ENCODE peak calls at places on chromosome 3, in nine cellular contexts. H, E, O, U, X, C, R, V and L are unnamed samples.

GRCh38 chr3:71517206-71517855 is 66.2 kb downstream of the FOXP1 start:
- DNase-seq in H (no peak), E (peak; percentile 7), O (no peak), U (no peak), X (no peak), C (no peak), R (no peak), V (no peak), L (no peak)

GRCh38 chr3:41239587-41239986 is 40.3 kb downstream of the CTNNB1 start:
- DNase-seq in H (no peak), E (peak; percentile 36), O (no peak), U (no peak), X (no peak), C (no peak), R (no peak), V (no peak), L (no peak)

GRCh38 chr3:112675349-112675748 is 34.4 kb upstream of the CCDC80 start:
- DNase-seq in H (no peak), E (peak; percentile 50), O (no peak), U (no peak), X (no peak), C (no peak), R (no peak), V (peak; percentile 31), L (no peak)

GRCh38 chr3:152403632-152404066 is 134.9 kb downstream of the MBNL1 start:
- DNase-seq in H (no peak), E (no peak), O (peak; percentile 9), U (no peak), X (peak; percentile 73), C (no peak), R (no peak), V (no peak), L (peak; percentile 61)

GRCh38 chr3:89234620-89235019 is 127.2 kb downstream of the EPHA3 start:
- DNase-seq in H (no peak), E (no peak), O (no peak), U (no peak), X (no peak), C (no peak), R (no peak), V (no peak), L (no peak)

GRCh38 chr3:46713048-46713897 is 4.4 kb downstream of the PRSS50 start:
- DNase-seq in H (no peak), E (no peak), O (no peak), U (no peak), X (no peak), C (no peak), R (no peak), V (no peak), L (peak; percentile 2)

GRCh38 chr3:109224333-109224732 is 87.8 kb downstream of the C3orf85 start:
- DNase-seq in H (no peak), E (no peak), O (peak; percentile 52), U (no peak), X (no peak), C (no peak), R (peak; percentile 77), V (no peak), L (no peak)

GRCh38 chr3:20622304-20622703 is 436.3 kb upstream of the SGO1 start:
- DNase-seq in H (peak; percentile 63), E (peak; percentile 95), O (no peak), U (no peak), X (no peak), C (no peak), R (no peak), V (no peak), L (no peak)

GRCh38 chr3:31137718-31138465 is 243.4 kb upstream of the GADL1 start:
- DNase-seq in H (no peak), E (peak; percentile 13), O (no peak), U (no peak), X (no peak), C (no peak), R (no peak), V (no peak), L (no peak)

GRCh38 chr3:172685331-172686214 is 25.3 kb downstream of the NCEH1 start:
- DNase-seq in H (peak; percentile 51), E (peak; percentile 47), O (no peak), U (no peak), X (no peak), C (no peak), R (no peak), V (no peak), L (no peak)

GRCh38 chr3:42790714-42791229 is 13.5 kb downstream of the HIGD1A start:
- DNase-seq in H (no peak), E (no peak), O (no peak), U (no peak), X (no peak), C (no peak), R (no peak), V (no peak), L (no peak)

GRCh38 chr3:195094211-195094921 is 176.6 kb downstream of the XXYLT1 start:
- DNase-seq in H (no peak), E (no peak), O (no peak), U (no peak), X (peak; percentile 8), C (no peak), R (no peak), V (no peak), L (no peak)

GRCh38 chr3:86990734-86991481 is at the start of gene VGLL3:
- DNase-seq in H (peak; percentile 95), E (peak; percentile 93), O (peak; percentile 88), U (peak; percentile 64), X (peak; percentile 77), C (peak; percentile 85), R (peak; percentile 88), V (peak; percentile 80), L (peak; percentile 79)

GRCh38 chr3:45313743-45314403 is 74.5 kb upstream of the LARS2 start:
- DNase-seq in H (no peak), E (no peak), O (no peak), U (no peak), X (no peak), C (no peak), R (no peak), V (no peak), L (no peak)

GRCh38 chr3:37554364-37554763 is 307.3 kb upstream of the CTDSPL start:
- DNase-seq in H (no peak), E (no peak), O (no peak), U (no peak), X (no peak), C (no peak), R (peak; percentile 81), V (no peak), L (no peak)

GRCh38 chr3:158794936-158795518 is 6.8 kb upstream of the MFSD1 start:
- DNase-seq in H (peak; percentile 41), E (peak; percentile 67), O (peak; percentile 54), U (no peak), X (no peak), C (no peak), R (no peak), V (no peak), L (no peak)

GRCh38 chr3:150062492-150062891 is 91.8 kb upstream of the PFN2 start:
- DNase-seq in H (peak; percentile 39), E (peak; percentile 76), O (peak; percentile 28), U (no peak), X (no peak), C (no peak), R (no peak), V (no peak), L (no peak)

DNA sequence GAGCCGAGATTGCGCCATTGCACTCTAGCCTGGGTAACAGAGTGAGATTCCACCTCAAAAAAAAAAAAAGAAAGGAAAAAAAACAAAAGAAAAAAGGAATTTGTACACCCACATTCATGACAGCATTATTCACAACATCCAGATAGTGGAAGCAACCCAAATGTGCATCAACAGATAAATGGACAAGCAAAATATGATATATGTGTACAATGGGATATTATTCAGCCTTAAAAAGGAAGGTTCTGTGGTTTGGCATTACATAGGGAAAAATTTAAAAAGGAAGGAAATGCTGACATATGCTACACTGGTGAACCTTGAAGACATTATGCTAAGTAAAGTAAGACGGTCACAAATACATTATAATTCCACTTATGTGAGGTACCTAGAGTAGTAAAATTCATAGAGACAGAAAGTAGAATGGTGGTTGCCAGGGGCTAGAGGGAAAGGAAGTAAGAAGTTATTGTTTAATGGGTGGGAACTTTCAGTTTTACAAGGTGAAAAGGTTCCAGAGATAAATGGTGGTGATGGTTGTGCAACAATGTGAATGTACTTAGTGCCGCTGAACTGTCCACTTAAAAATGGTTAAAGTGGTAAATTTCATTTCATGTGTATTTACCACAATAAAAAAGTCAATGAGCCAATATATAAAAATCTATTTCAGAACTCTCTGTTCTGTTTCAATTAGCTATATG is 118.5 kb downstream of the MYLK start:
- DNase-seq in H (peak; percentile 35), E (peak; percentile 56), O (no peak), U (no peak), X (no peak), C (no peak), R (no peak), V (no peak), L (no peak)
- H3K4me3 ChIP-seq in H (no peak overlapping the region), E (no peak overlapping the region), O (no peak overlapping the region), U (no peak overlapping the region), X (no peak overlapping the region), C (no peak overlapping the region), R (no peak overlapping the region), V (no peak overlapping the region), L (no peak overlapping the region)

DNA sequence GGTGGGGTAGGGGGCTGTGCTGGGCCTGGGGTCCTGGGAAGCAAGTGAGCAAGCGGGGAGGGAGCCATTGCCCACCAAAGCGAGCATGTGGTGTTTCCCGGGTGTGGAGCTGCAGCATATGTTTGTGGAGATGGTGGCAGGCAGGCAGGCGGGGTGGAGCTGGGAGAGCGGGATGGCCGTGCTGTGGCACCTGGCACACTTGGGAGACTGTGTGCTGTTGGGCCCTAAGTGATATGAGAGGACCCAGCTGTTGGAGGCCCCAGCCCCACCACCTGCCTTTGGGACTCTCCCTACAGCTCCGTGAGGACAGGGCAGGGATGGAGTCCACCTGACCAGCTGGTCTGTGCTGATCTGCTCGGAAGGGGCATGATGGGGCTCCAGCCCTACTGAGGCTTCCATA is 13.4 kb downstream of the GLYCTK start:
- DNase-seq in H (no peak), E (no peak), O (no peak), U (no peak), X (no peak), C (peak; percentile 56), R (no peak), V (no peak), L (no peak)
- H3K27ac ChIP-seq in H (peak overlapping the region; percentile 26), E (no peak overlapping the region), O (peak overlapping the region; percentile 61), U (no peak overlapping the region), X (no peak overlapping the region), C (no peak overlapping the region), R (no peak overlapping the region), V (no peak overlapping the region), L (no peak overlapping the region)

GRCh38 chr3:160005004-160005403 is 16.4 kb downstream of the IL12A start:
- DNase-seq in H (no peak), E (no peak), O (no peak), U (no peak), X (no peak), C (no peak), R (no peak), V (no peak), L (no peak)
- H3K4me3 ChIP-seq in H (no peak overlapping the region), E (no peak overlapping the region), O (no peak overlapping the region), U (no peak overlapping the region), X (no peak overlapping the region), C (no peak overlapping the region), R (no peak overlapping the region), V (no peak overlapping the region), L (no peak overlapping the region)

GRCh38 chr3:193842832-193843446 is 249.9 kb downstream of the OPA1 start:
- DNase-seq in H (no peak), E (no peak), O (no peak), U (no peak), X (no peak), C (no peak), R (no peak), V (no peak), L (no peak)
- H3K27ac ChIP-seq in H (no peak overlapping the region), E (no peak overlapping the region), O (peak overlapping the region; percentile 97), U (no peak overlapping the region), X (no peak overlapping the region), C (peak overlapping the region; percentile 23), R (no peak overlapping the region), V (no peak overlapping the region), L (no peak overlapping the region)

GRCh38 chr3:65607101-65607500 is 431.6 kb downstream of the MAGI1 start:
- DNase-seq in H (no peak), E (no peak), O (no peak), U (no peak), X (no peak), C (no peak), R (no peak), V (no peak), L (no peak)
- H3K4me3 ChIP-seq in H (no peak overlapping the region), E (no peak overlapping the region), O (no peak overlapping the region), U (no peak overlapping the region), X (no peak overlapping the region), C (no peak overlapping the region), R (no peak overlapping the region), V (no peak overlapping the region), L (no peak overlapping the region)